ENCODE peak calls at places on chromosomes 6 and 20, in eight cellular contexts. One of them, this sample, is unnamed.

GRCh38 chr6:141307309-141307998 is 825.3 kb upstream of the GJE1 start:
- DNase-seq in NCI-H2081: no peak
- DNase-seq in H7: no peak
- DNase-seq in SK-MEL-5: no peak
- DNase-seq in AG08395: no peak
- DNase-seq in T-helper 1 cell: no peak
- DNase-seq in transverse colon: no peak
- DNase-seq in sciatic nerve: no peak
- DNase-seq in this sample: no peak

GRCh38 chr6:53523511-53524454 is 21.1 kb downstream of the GCLC start:
- DNase-seq in NCI-H2081: no peak
- DNase-seq in H7: no peak
- DNase-seq in SK-MEL-5: no peak
- DNase-seq in AG08395: no peak
- DNase-seq in T-helper 1 cell: no peak
- DNase-seq in transverse colon: no peak
- DNase-seq in sciatic nerve: no peak
- DNase-seq in this sample: no peak

GRCh38 chr20:48405909-48406308 is 421.9 kb downstream of the PREX1 start:
- DNase-seq in NCI-H2081: no peak
- DNase-seq in H7: peak
- DNase-seq in SK-MEL-5: no peak
- DNase-seq in AG08395: no peak
- DNase-seq in T-helper 1 cell: no peak
- DNase-seq in transverse colon: no peak
- DNase-seq in sciatic nerve: no peak
- DNase-seq in this sample: no peak

GRCh38 chr20:33814238-33814712 is 3.1 kb downstream of the CHMP4B start:
- DNase-seq in NCI-H2081: no peak
- DNase-seq in H7: no peak
- DNase-seq in SK-MEL-5: no peak
- DNase-seq in AG08395: no peak
- DNase-seq in T-helper 1 cell: no peak
- DNase-seq in transverse colon: peak
- DNase-seq in sciatic nerve: no peak
- DNase-seq in this sample: no peak

GRCh38 chr20:22927537-22927936 is 107.6 kb upstream of the SSTR4 start:
- DNase-seq in NCI-H2081: no peak
- DNase-seq in H7: no peak
- DNase-seq in SK-MEL-5: peak
- DNase-seq in AG08395: no peak
- DNase-seq in T-helper 1 cell: no peak
- DNase-seq in transverse colon: no peak
- DNase-seq in sciatic nerve: no peak
- DNase-seq in this sample: no peak

GRCh38 chr6:71268710-71269437 is 19.7 kb upstream of the OGFRL1 start:
- DNase-seq in NCI-H2081: no peak
- DNase-seq in H7: no peak
- DNase-seq in SK-MEL-5: no peak
- DNase-seq in AG08395: no peak
- DNase-seq in T-helper 1 cell: no peak
- DNase-seq in transverse colon: no peak
- DNase-seq in sciatic nerve: no peak
- DNase-seq in this sample: no peak

GRCh38 chr20:11229772-11230171 is 556.0 kb upstream of the JAG1 start:
- DNase-seq in NCI-H2081: no peak
- DNase-seq in H7: no peak
- DNase-seq in SK-MEL-5: peak
- DNase-seq in AG08395: peak
- DNase-seq in T-helper 1 cell: no peak
- DNase-seq in transverse colon: peak
- DNase-seq in sciatic nerve: no peak
- DNase-seq in this sample: peak

GRCh38 chr20:63968928-63969760 is 586 bp downstream of the ZNF512B start:
- DNase-seq in NCI-H2081: no peak
- DNase-seq in H7: peak
- DNase-seq in SK-MEL-5: no peak
- DNase-seq in AG08395: no peak
- DNase-seq in T-helper 1 cell: no peak
- DNase-seq in transverse colon: peak
- DNase-seq in sciatic nerve: peak
- DNase-seq in this sample: no peak

GRCh38 chr6:75205776-75206334 is at the start of gene COL12A1:
- DNase-seq in NCI-H2081: peak
- DNase-seq in H7: peak
- DNase-seq in SK-MEL-5: no peak
- DNase-seq in AG08395: peak
- DNase-seq in T-helper 1 cell: no peak
- DNase-seq in transverse colon: peak
- DNase-seq in sciatic nerve: peak
- DNase-seq in this sample: peak

GRCh38 chr20:31707994-31708744 is 14.5 kb downstream of the BCL2L1 start:
- DNase-seq in NCI-H2081: peak
- DNase-seq in H7: peak
- DNase-seq in SK-MEL-5: no peak
- DNase-seq in AG08395: no peak
- DNase-seq in T-helper 1 cell: no peak
- DNase-seq in transverse colon: peak
- DNase-seq in sciatic nerve: peak
- DNase-seq in this sample: no peak

GRCh38 chr6:104527761-104528415 is 331.8 kb downstream of the HACE1 start:
- DNase-seq in NCI-H2081: no peak
- DNase-seq in H7: peak
- DNase-seq in SK-MEL-5: peak
- DNase-seq in AG08395: peak
- DNase-seq in T-helper 1 cell: no peak
- DNase-seq in transverse colon: peak
- DNase-seq in sciatic nerve: no peak
- DNase-seq in this sample: peak

GRCh38 chr6:122184260-122184934 is 215.1 kb upstream of the HSF2 start:
- DNase-seq in NCI-H2081: peak
- DNase-seq in H7: no peak
- DNase-seq in SK-MEL-5: peak
- DNase-seq in AG08395: peak
- DNase-seq in T-helper 1 cell: no peak
- DNase-seq in transverse colon: no peak
- DNase-seq in sciatic nerve: no peak
- DNase-seq in this sample: no peak

GRCh38 chr6:84579404-84579803 is 185.0 kb downstream of the TBX18 start:
- DNase-seq in NCI-H2081: no peak
- DNase-seq in H7: no peak
- DNase-seq in SK-MEL-5: no peak
- DNase-seq in AG08395: no peak
- DNase-seq in T-helper 1 cell: no peak
- DNase-seq in transverse colon: no peak
- DNase-seq in sciatic nerve: no peak
- DNase-seq in this sample: no peak

GRCh38 chr20:49913399-49914047 is 1.8 kb downstream of the SPATA2 start:
- DNase-seq in NCI-H2081: no peak
- DNase-seq in H7: no peak
- DNase-seq in SK-MEL-5: peak
- DNase-seq in AG08395: no peak
- DNase-seq in T-helper 1 cell: no peak
- DNase-seq in transverse colon: no peak
- DNase-seq in sciatic nerve: no peak
- DNase-seq in this sample: no peak

GRCh38 chr20:59253779-59254319 is 46.6 kb upstream of the EDN3 start:
- DNase-seq in NCI-H2081: no peak
- DNase-seq in H7: no peak
- DNase-seq in SK-MEL-5: peak
- DNase-seq in AG08395: no peak
- DNase-seq in T-helper 1 cell: peak
- DNase-seq in transverse colon: peak
- DNase-seq in sciatic nerve: no peak
- DNase-seq in this sample: no peak

GRCh38 chr6:119436583-119436982 is 87.0 kb upstream of the MAN1A1 start:
- DNase-seq in NCI-H2081: no peak
- DNase-seq in H7: no peak
- DNase-seq in SK-MEL-5: no peak
- DNase-seq in AG08395: no peak
- DNase-seq in T-helper 1 cell: no peak
- DNase-seq in transverse colon: no peak
- DNase-seq in sciatic nerve: no peak
- DNase-seq in this sample: no peak

GRCh38 chr6:4772750-4773149 is 3.5 kb upstream of the CDYL start:
- DNase-seq in NCI-H2081: no peak
- DNase-seq in H7: peak
- DNase-seq in SK-MEL-5: no peak
- DNase-seq in AG08395: no peak
- DNase-seq in T-helper 1 cell: no peak
- DNase-seq in transverse colon: no peak
- DNase-seq in sciatic nerve: no peak
- DNase-seq in this sample: no peak

GRCh38 chr20:39222102-39222501 is 260.0 kb downstream of the DHX35 start:
- DNase-seq in NCI-H2081: no peak
- DNase-seq in H7: no peak
- DNase-seq in SK-MEL-5: no peak
- DNase-seq in AG08395: no peak
- DNase-seq in T-helper 1 cell: no peak
- DNase-seq in transverse colon: no peak
- DNase-seq in sciatic nerve: no peak
- DNase-seq in this sample: no peak

GRCh38 chr20:44581515-44581914 is 864 bp upstream of the PKIG start:
- DNase-seq in NCI-H2081: no peak
- DNase-seq in H7: no peak
- DNase-seq in SK-MEL-5: no peak
- DNase-seq in AG08395: no peak
- DNase-seq in T-helper 1 cell: no peak
- DNase-seq in transverse colon: no peak
- DNase-seq in sciatic nerve: no peak
- DNase-seq in this sample: no peak

GRCh38 chr6:87029711-87030314 is 65.1 kb downstream of the CGA start:
- DNase-seq in NCI-H2081: peak
- DNase-seq in H7: no peak
- DNase-seq in SK-MEL-5: peak
- DNase-seq in AG08395: peak
- DNase-seq in T-helper 1 cell: no peak
- DNase-seq in transverse colon: no peak
- DNase-seq in sciatic nerve: no peak
- DNase-seq in this sample: peak

GRCh38 chr20:50111120-50111828 is 1.7 kb downstream of the UBE2V1 start:
- DNase-seq in NCI-H2081: no peak
- DNase-seq in H7: no peak
- DNase-seq in SK-MEL-5: no peak
- DNase-seq in AG08395: peak
- DNase-seq in T-helper 1 cell: no peak
- DNase-seq in transverse colon: no peak
- DNase-seq in sciatic nerve: peak
- DNase-seq in this sample: no peak

GRCh38 chr20:48247961-48248360 is 462.7 kb upstream of the SULF2 start:
- DNase-seq in NCI-H2081: no peak
- DNase-seq in H7: no peak
- DNase-seq in SK-MEL-5: no peak
- DNase-seq in AG08395: no peak
- DNase-seq in T-helper 1 cell: no peak
- DNase-seq in transverse colon: no peak
- DNase-seq in sciatic nerve: peak
- DNase-seq in this sample: no peak

GRCh38 chr6:34020278-34020677 is 125.6 kb downstream of the GRM4 start:
- DNase-seq in NCI-H2081: no peak
- DNase-seq in H7: no peak
- DNase-seq in SK-MEL-5: no peak
- DNase-seq in AG08395: no peak
- DNase-seq in T-helper 1 cell: no peak
- DNase-seq in transverse colon: no peak
- DNase-seq in sciatic nerve: no peak
- DNase-seq in this sample: no peak

GRCh38 chr6:11810039-11810541 is 31.5 kb upstream of the ADTRP start:
- DNase-seq in NCI-H2081: peak
- DNase-seq in H7: no peak
- DNase-seq in SK-MEL-5: peak
- DNase-seq in AG08395: peak
- DNase-seq in T-helper 1 cell: no peak
- DNase-seq in transverse colon: peak
- DNase-seq in sciatic nerve: peak
- DNase-seq in this sample: peak

GRCh38 chr6:24403501-24403824 is 727 bp downstream of the MRS2 start:
- DNase-seq in NCI-H2081: peak
- DNase-seq in H7: no peak
- DNase-seq in SK-MEL-5: no peak
- DNase-seq in AG08395: no peak
- DNase-seq in T-helper 1 cell: no peak
- DNase-seq in transverse colon: no peak
- DNase-seq in sciatic nerve: no peak
- DNase-seq in this sample: no peak

GRCh38 chr20:53736757-53737403 is 143.2 kb upstream of the ZNF217 start:
- DNase-seq in NCI-H2081: no peak
- DNase-seq in H7: peak
- DNase-seq in SK-MEL-5: peak
- DNase-seq in AG08395: no peak
- DNase-seq in T-helper 1 cell: no peak
- DNase-seq in transverse colon: no peak
- DNase-seq in sciatic nerve: no peak
- DNase-seq in this sample: no peak

This sample was measured in GM04503.